ENCODE peak calls at places on chromosomes 5 and 9, in ten cellular contexts. J is mesendoderm, D is endothelial cell of umbilical vein, W is H9, R is IMR-90, A is PC-3, M is mesenchymal stem cell, P is neural progenitor cell, G is astrocyte, K is SK-N-SH. E is an unnamed sample. For H3K27me3, the result is how much of the 10 kb centered on the place peaks cover.

GRCh38 chr5:40685191-40685590 is 5.5 kb downstream of the PTGER4 start:
- DNase-seq in W (no peak), J (no peak), A (peak), K (no peak), R (no peak), G (no peak), P (no peak), M (no peak), D (peak), E (no peak)

GRCh38 chr5:53884411-53884810 is 324.0 kb downstream of the NDUFS4 start:
- DNase-seq in R (no peak), J (peak), K (no peak), P (no peak), A (no peak), M (no peak), G (no peak), D (no peak), W (no peak), E (no peak)

GRCh38 chr5:66407739-66408138 is 188.5 kb upstream of the MAST4 start:
- DNase-seq in K (no peak), D (no peak), W (no peak), J (no peak), G (no peak), M (no peak), R (no peak), P (no peak), A (no peak), E (no peak)

GRCh38 chr5:6739603-6740002 is 26.4 kb downstream of the TENT4A start:
- DNase-seq in G (no peak), W (no peak), M (no peak), J (no peak), R (no peak), D (no peak), K (no peak), A (no peak), P (no peak), E (no peak)

GRCh38 chr9:125183054-125183453 is 6.5 kb downstream of the PPP6C start:
- DNase-seq in R (peak), K (no peak), D (peak), W (no peak), J (no peak), M (no peak), P (no peak), G (peak), A (no peak), E (no peak)

GRCh38 chr9:136858844-136859757 is 7.0 kb downstream of the MAMDC4 start:
- DNase-seq in M (no peak), G (no peak), K (no peak), A (peak), R (peak), W (no peak), J (no peak), P (no peak), D (no peak), E (no peak)

GRCh38 chr5:181215997-181216982 is 6.8 kb upstream of the TRIM41 start:
- DNase-seq in D (no peak), R (no peak), W (peak), K (no peak), J (no peak), A (peak), G (no peak), P (no peak), M (no peak), E (peak)

GRCh38 chr5:1187234-1187949 is 14.0 kb upstream of the SLC6A19 start:
- DNase-seq in J (no peak), M (no peak), D (no peak), G (no peak), A (no peak), P (no peak), K (no peak), R (no peak), W (no peak), E (no peak)

GRCh38 chr9:22446950-22447606 is 454 bp downstream of the DMRTA1 start:
- DNase-seq in W (peak), M (peak), A (peak), G (peak), P (peak), K (peak), J (peak), D (peak), R (peak), E (no peak)

GRCh38 chr5:132000677-132001453 is 10.6 kb downstream of the ACSL6 start:
- DNase-seq in P (no peak), W (no peak), G (no peak), D (no peak), M (no peak), R (no peak), J (no peak), A (no peak), K (no peak), E (no peak)

GRCh38 chr9:549425-549997 is 292.0 kb upstream of the DMRT1 start:
- DNase-seq in R (no peak), M (no peak), D (no peak), J (no peak), P (no peak), K (no peak), A (no peak), W (no peak), G (no peak), E (no peak)

GRCh38 chr5:142446131-142446959 is 121.5 kb upstream of the SPRY4 start:
- DNase-seq in K (no peak), W (no peak), J (peak), G (peak), M (peak), P (no peak), D (peak), R (peak), A (no peak), E (no peak)

GRCh38 chr9:136163248-136163850 is 41.6 kb downstream of the LHX3 start:
- DNase-seq in P (no peak), D (no peak), W (no peak), G (no peak), A (no peak), K (no peak), J (no peak), M (no peak), R (no peak), E (no peak)

GRCh38 chr9:21943464-21943863 is 50.7 kb downstream of the CDKN2A start:
- DNase-seq in P (no peak), W (no peak), M (no peak), G (no peak), K (no peak), J (no peak), A (no peak), R (no peak), D (no peak), E (no peak)

GRCh38 chr9:121720992-121721350 is 69.5 kb downstream of the DAB2IP start:
- DNase-seq in G (no peak), D (peak), W (no peak), M (no peak), J (no peak), A (peak), R (no peak), P (no peak), K (no peak), E (no peak)

GRCh38 chr5:157336423-157336744 is 70.5 kb downstream of the CYFIP2 start:
- DNase-seq in K (no peak), W (no peak), M (no peak), R (no peak), D (no peak), A (no peak), J (no peak), G (no peak), P (no peak), E (no peak)

DNA sequence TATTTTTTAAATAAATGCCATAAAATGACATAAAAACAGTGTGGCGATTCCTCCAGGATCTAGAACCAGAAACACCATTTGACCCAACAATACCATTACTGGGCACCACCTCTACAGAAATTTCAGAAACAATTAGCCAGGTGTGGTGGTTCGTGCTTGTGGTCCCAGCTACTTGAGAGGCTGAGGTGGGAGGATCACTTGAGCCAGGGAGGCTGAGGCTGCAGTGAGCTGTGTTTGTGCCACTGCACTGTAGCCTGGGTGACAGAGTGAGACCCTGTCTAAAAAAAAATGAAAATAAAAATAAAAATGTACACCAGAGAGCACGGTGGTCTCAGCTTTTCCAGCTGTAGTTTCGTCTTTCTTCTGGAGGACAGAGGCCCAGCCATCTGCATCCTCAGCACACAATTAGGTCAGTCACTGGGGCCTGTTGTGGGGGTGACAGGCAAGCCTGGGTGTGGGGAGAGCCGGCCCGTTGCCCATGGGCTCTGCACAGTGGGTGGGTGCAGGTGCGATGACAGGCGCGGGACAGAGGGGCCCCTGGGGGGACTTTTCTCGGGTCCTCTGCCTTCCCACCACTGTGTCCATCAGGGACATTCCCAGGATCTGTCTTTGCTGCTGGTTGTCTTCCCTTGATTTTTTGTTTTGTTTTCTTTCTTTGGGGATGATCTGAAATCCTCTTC is 9.8 kb downstream of the COL5A1 start:
- DNase-seq in K (no peak), P (no peak), A (no peak), W (no peak), D (no peak), R (no peak), M (no peak), J (no peak), G (no peak), E (peak)
- H3K4me2 ChIP-seq in K (no peak), P (no peak), A (no peak), W (no peak), D (no peak), R (no peak), M (no peak), J (no peak), G (no peak), E (no peak)

DNA sequence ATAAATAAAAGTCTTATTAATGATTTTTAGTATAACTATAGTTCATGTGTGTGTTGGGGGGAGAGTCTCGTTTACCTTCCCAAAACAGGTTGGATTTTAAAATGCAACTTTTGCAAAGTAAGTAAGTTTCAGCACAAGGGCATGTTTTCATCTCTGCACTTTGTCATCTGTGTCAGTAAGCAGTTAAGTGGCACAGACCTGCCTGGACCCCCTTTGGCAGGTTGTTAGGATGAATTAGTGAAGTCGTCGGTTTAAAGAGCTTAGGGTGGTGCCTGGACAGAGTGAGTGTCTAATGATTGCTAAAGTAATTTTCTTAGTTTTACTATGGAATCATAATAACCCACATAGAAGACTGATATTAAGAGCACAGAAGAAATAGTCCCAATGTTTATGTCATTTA is 74.9 kb downstream of the TRIO start:
- DNase-seq in K (no peak), D (no peak), M (no peak), G (no peak), J (no peak), A (no peak), R (no peak), P (no peak), W (no peak), E (no peak)
- H3K27me3 ChIP-seq in K (under half), D (under half), M (under half), G (under half), J (under half), A (under half), R (under half), P (under half), W (under half), E (under half)

GRCh38 chr5:174292348-174292747 is 246.8 kb downstream of the NSG2 start:
- DNase-seq in A (peak), P (no peak), J (no peak), K (no peak), D (no peak), G (no peak), R (no peak), M (no peak), W (peak), E (peak)
- H3K4me2 ChIP-seq in A (no peak), P (no peak), J (no peak), K (no peak), D (no peak), G (no peak), R (no peak), M (no peak), W (no peak), E (peak)

GRCh38 chr9:129005336-129005997 is 22.7 kb downstream of the SH3GLB2 start:
- DNase-seq in W (no peak), K (no peak), D (no peak), R (no peak), A (no peak), M (no peak), G (no peak), P (no peak), J (no peak), E (no peak)

GRCh38 chr9:129008469-129008965 is 19.6 kb downstream of the SH3GLB2 start:
- DNase-seq in K (no peak), M (no peak), R (no peak), P (no peak), G (no peak), D (no peak), W (no peak), A (no peak), J (no peak), E (no peak)

GRCh38 chr9:129007766-129008468 is 20.2 kb downstream of the SH3GLB2 start:
- DNase-seq in P (no peak), G (no peak), K (no peak), W (no peak), J (no peak), R (no peak), D (no peak), A (peak), M (no peak), E (no peak)

GRCh38 chr9:129007035-129007765 is 20.9 kb downstream of the SH3GLB2 start:
- DNase-seq in M (no peak), A (no peak), D (no peak), G (no peak), W (no peak), R (no peak), K (no peak), P (no peak), J (no peak), E (peak)

GRCh38 chr9:129006328-129007034 is 21.6 kb downstream of the SH3GLB2 start:
- DNase-seq in K (peak), M (peak), R (peak), J (peak), G (peak), P (peak), A (peak), W (peak), D (peak), E (peak)
- H3K27me3 ChIP-seq in K (under half), M (under half), R (under half), J (under half), G (under half), P (under half), A (under half), W (under half), D (under half), E (under half)

E was measured in Karpas-422.